ENCODE peak calls at places on chromosome 3, in five cellular contexts. One of them, this sample, is unnamed.

GRCh38 chr3:48120223-48120622 is 68.0 kb downstream of the CDC25A start:
- DNase-seq in colonic mucosa: no peak
- DNase-seq in CD8-positive, alpha-beta T cell: no peak
- DNase-seq in upper lobe of left lung: no peak
- DNase-seq in A673: no peak
- DNase-seq in this sample: no peak

GRCh38 chr3:115478359-115478758 is 145.0 kb upstream of the GAP43 start:
- DNase-seq in colonic mucosa: no peak
- DNase-seq in CD8-positive, alpha-beta T cell: no peak
- DNase-seq in upper lobe of left lung: no peak
- DNase-seq in A673: peak; percentile 22
- DNase-seq in this sample: no peak

GRCh38 chr3:126288314-126288713 is 68.9 kb downstream of the KLF15 start:
- DNase-seq in colonic mucosa: no peak
- DNase-seq in CD8-positive, alpha-beta T cell: no peak
- DNase-seq in upper lobe of left lung: peak; percentile 79
- DNase-seq in A673: peak; percentile 75
- DNase-seq in this sample: no peak

GRCh38 chr3:176916777-176917176 is 280.5 kb downstream of the TBL1XR1 start:
- DNase-seq in colonic mucosa: peak; percentile 56
- DNase-seq in CD8-positive, alpha-beta T cell: no peak
- DNase-seq in upper lobe of left lung: no peak
- DNase-seq in A673: no peak
- DNase-seq in this sample: no peak

GRCh38 chr3:16419640-16420039 is 93.9 kb downstream of the RFTN1 start:
- DNase-seq in colonic mucosa: no peak
- DNase-seq in CD8-positive, alpha-beta T cell: no peak
- DNase-seq in upper lobe of left lung: no peak
- DNase-seq in A673: peak; percentile 31
- DNase-seq in this sample: no peak

GRCh38 chr3:102165367-102165766 is 269.4 kb upstream of the ZPLD1 start:
- DNase-seq in colonic mucosa: no peak
- DNase-seq in CD8-positive, alpha-beta T cell: no peak
- DNase-seq in upper lobe of left lung: no peak
- DNase-seq in A673: no peak
- DNase-seq in this sample: no peak

GRCh38 chr3:31472479-31473390 is 60.0 kb upstream of the STT3B start:
- DNase-seq in colonic mucosa: no peak
- DNase-seq in CD8-positive, alpha-beta T cell: no peak
- DNase-seq in upper lobe of left lung: no peak
- DNase-seq in A673: peak; percentile 24
- DNase-seq in this sample: no peak

GRCh38 chr3:98395111-98395510 is 4.6 kb downstream of the OR5K3 start:
- DNase-seq in colonic mucosa: no peak
- DNase-seq in CD8-positive, alpha-beta T cell: no peak
- DNase-seq in upper lobe of left lung: no peak
- DNase-seq in A673: no peak
- DNase-seq in this sample: no peak

GRCh38 chr3:105805402-105805801 is 63.4 kb downstream of the CBLB start:
- DNase-seq in colonic mucosa: no peak
- DNase-seq in CD8-positive, alpha-beta T cell: no peak
- DNase-seq in upper lobe of left lung: no peak
- DNase-seq in A673: no peak
- DNase-seq in this sample: no peak
- H3K4me1 ChIP-seq in colonic mucosa: no peaks in the 10 kb centered on the region
- H3K4me1 ChIP-seq in CD8-positive, alpha-beta T cell: peaks cover 31% of the 10 kb centered on the region
- H3K4me1 ChIP-seq in upper lobe of left lung: peaks cover 24% of the 10 kb centered on the region
- H3K4me1 ChIP-seq in A673: peaks cover 28% of the 10 kb centered on the region
- H3K4me1 ChIP-seq in this sample: peaks cover 16% of the 10 kb centered on the region

GRCh38 chr3:24622696-24623225 is 128.1 kb upstream of the THRB start:
- DNase-seq in colonic mucosa: no peak
- DNase-seq in CD8-positive, alpha-beta T cell: no peak
- DNase-seq in upper lobe of left lung: no peak
- DNase-seq in A673: no peak
- DNase-seq in this sample: no peak
- H3K27ac ChIP-seq in colonic mucosa: no peak overlapping the region
- H3K27ac ChIP-seq in CD8-positive, alpha-beta T cell: no peak overlapping the region
- H3K27ac ChIP-seq in upper lobe of left lung: no peak overlapping the region
- H3K27ac ChIP-seq in A673: no peak overlapping the region
- H3K27ac ChIP-seq in this sample: no peak overlapping the region

DNA sequence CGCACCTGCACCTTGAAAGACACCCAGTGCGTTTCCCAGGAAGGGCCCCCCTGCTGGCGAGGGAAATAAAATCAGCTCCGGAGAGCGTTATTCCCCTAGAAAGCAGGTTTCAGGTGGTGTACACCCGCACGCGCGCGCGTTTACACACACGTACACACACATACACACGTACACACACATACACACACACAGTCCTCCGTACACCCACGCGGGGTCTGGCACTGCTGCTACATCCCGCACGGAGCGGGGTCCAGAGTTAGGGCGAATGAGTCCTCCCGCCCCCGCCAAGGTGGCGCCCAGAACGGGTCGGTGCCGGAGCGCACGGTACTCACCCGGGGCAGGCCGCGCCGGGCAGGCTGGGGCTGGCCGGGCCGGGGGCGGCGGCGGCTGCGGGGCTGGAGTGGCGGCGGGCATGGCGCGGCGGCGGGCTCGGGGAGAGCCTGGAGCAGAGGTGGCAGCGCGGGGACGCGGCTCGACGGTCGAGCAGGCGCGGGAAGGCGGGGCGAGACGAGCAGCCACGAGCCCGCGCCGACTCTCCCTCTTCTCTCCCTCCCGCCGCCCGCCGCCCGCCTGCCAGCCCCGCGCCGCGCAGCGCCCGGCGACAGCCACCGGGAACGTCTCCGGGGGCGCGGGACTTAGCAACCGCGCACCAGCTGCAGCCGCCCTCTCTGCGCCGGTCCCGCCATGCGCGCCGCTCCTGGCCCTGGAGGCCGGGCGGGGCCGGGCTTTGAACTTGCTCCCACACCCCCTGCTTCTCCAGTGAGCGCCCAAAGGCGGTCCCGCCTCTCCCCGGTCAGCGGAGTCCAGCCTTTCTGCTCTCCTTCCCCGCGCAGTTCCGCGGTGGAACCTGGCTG is at the start of gene DCLK3:
- DNase-seq in colonic mucosa: no peak
- DNase-seq in CD8-positive, alpha-beta T cell: no peak
- DNase-seq in upper lobe of left lung: peak; percentile 86
- DNase-seq in A673: peak; percentile 32
- DNase-seq in this sample: no peak
- TF ChIP-seq CTCF in colonic mucosa: no peak
- TF ChIP-seq CTCF in CD8-positive, alpha-beta T cell: no peak
- TF ChIP-seq CTCF in upper lobe of left lung: no peak
- TF ChIP-seq CTCF in A673: peak; percentile 25
- TF ChIP-seq CTCF in this sample: no peak

GRCh38 chr3:25460751-25461150 is 32.7 kb downstream of the RARB start:
- DNase-seq in colonic mucosa: no peak
- DNase-seq in CD8-positive, alpha-beta T cell: no peak
- DNase-seq in upper lobe of left lung: no peak
- DNase-seq in A673: no peak
- DNase-seq in this sample: no peak
- H3K4me1 ChIP-seq in colonic mucosa: no peaks in the 10 kb centered on the region
- H3K4me1 ChIP-seq in CD8-positive, alpha-beta T cell: no peaks in the 10 kb centered on the region
- H3K4me1 ChIP-seq in upper lobe of left lung: peaks cover 8% of the 10 kb centered on the region
- H3K4me1 ChIP-seq in A673: peaks cover 18% of the 10 kb centered on the region
- H3K4me1 ChIP-seq in this sample: peaks cover 17% of the 10 kb centered on the region

DNA sequence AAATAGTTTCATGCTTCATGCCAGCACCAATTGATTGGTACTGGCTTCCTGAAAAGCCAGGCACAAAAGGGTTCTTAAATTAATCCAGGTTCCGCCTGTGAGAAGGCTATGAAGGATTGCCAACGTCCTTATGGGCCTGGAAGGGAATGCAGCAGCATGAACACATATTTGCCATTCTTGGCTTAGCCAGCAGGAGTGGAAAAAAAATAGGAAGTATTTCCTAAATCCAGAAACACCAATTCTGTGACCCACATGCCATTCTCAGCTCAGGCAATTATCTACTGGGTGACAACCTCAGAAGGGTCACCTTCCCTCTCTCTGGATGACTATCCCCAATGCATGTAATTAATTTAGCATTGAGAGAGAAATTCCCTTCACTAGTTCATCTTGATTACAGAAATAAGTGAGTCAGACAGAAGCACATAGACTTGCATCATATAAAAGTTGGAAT is 36.0 kb downstream of the ADAMTS9 start:
- DNase-seq in colonic mucosa: no peak
- DNase-seq in CD8-positive, alpha-beta T cell: no peak
- DNase-seq in upper lobe of left lung: no peak
- DNase-seq in A673: no peak
- DNase-seq in this sample: no peak
- H3K27ac ChIP-seq in colonic mucosa: no peak overlapping the region
- H3K27ac ChIP-seq in CD8-positive, alpha-beta T cell: no peak overlapping the region
- H3K27ac ChIP-seq in upper lobe of left lung: no peak overlapping the region
- H3K27ac ChIP-seq in A673: no peak overlapping the region
- H3K27ac ChIP-seq in this sample: no peak overlapping the region